ENCODE peak calls at places on chromosomes 5 and 9, in nine cellular contexts. One of them, this sample, is unnamed.

GRCh38 chr9:105059260-105059659 is 131.3 kb upstream of the ABCA1 start:
- DNase-seq in activated naive CD8-positive, alpha-beta T cell treated with anti-CD3 and anti-CD28 coated beads, Interleukin-2, amount 50 U/mL, for 16 hours: no peak
- DNase-seq in germinal center: no peak
- DNase-seq in stimulated activated CD4-positive, alpha-beta T cell treated with anti-CD3 and anti-CD28 coated beads, Interleukin-4, amount 100 ng/mL, for 1 hour: no peak
- DNase-seq in neural crest cell: no peak
- DNase-seq in RCC 7860: no peak
- DNase-seq in skeletal muscle cell: no peak
- DNase-seq in AG08395: no peak
- DNase-seq in heart right ventricle: no peak
- DNase-seq in this sample: no peak

GRCh38 chr9:113650207-113651131 is 186.9 kb downstream of the RGS3 start:
- DNase-seq in stimulated activated CD4-positive, alpha-beta T cell treated with anti-CD3 and anti-CD28 coated beads, Interleukin-4, amount 100 ng/mL, for 1 hour: no peak
- DNase-seq in neural crest cell: no peak
- DNase-seq in RCC 7860: peak
- DNase-seq in germinal center: no peak
- DNase-seq in AG08395: peak
- DNase-seq in skeletal muscle cell: no peak
- DNase-seq in heart right ventricle: no peak
- DNase-seq in activated naive CD8-positive, alpha-beta T cell treated with anti-CD3 and anti-CD28 coated beads, Interleukin-2, amount 50 U/mL, for 16 hours: no peak
- DNase-seq in this sample: no peak

GRCh38 chr5:146890733-146891440 is 12.3 kb upstream of the PPP2R2B start:
- DNase-seq in RCC 7860: no peak
- DNase-seq in germinal center: no peak
- DNase-seq in activated naive CD8-positive, alpha-beta T cell treated with anti-CD3 and anti-CD28 coated beads, Interleukin-2, amount 50 U/mL, for 16 hours: no peak
- DNase-seq in skeletal muscle cell: no peak
- DNase-seq in neural crest cell: no peak
- DNase-seq in heart right ventricle: no peak
- DNase-seq in AG08395: no peak
- DNase-seq in stimulated activated CD4-positive, alpha-beta T cell treated with anti-CD3 and anti-CD28 coated beads, Interleukin-4, amount 100 ng/mL, for 1 hour: no peak
- DNase-seq in this sample: no peak

GRCh38 chr9:91954841-91955471 is 4.9 kb upstream of the ROR2 start:
- DNase-seq in skeletal muscle cell: peak
- DNase-seq in RCC 7860: peak
- DNase-seq in AG08395: peak
- DNase-seq in germinal center: peak
- DNase-seq in neural crest cell: peak
- DNase-seq in stimulated activated CD4-positive, alpha-beta T cell treated with anti-CD3 and anti-CD28 coated beads, Interleukin-4, amount 100 ng/mL, for 1 hour: no peak
- DNase-seq in activated naive CD8-positive, alpha-beta T cell treated with anti-CD3 and anti-CD28 coated beads, Interleukin-2, amount 50 U/mL, for 16 hours: no peak
- DNase-seq in heart right ventricle: no peak
- DNase-seq in this sample: no peak

GRCh38 chr5:85604378-85604777 is 1013.4 kb upstream of the COX7C start:
- DNase-seq in activated naive CD8-positive, alpha-beta T cell treated with anti-CD3 and anti-CD28 coated beads, Interleukin-2, amount 50 U/mL, for 16 hours: no peak
- DNase-seq in RCC 7860: no peak
- DNase-seq in neural crest cell: no peak
- DNase-seq in AG08395: no peak
- DNase-seq in skeletal muscle cell: no peak
- DNase-seq in germinal center: no peak
- DNase-seq in stimulated activated CD4-positive, alpha-beta T cell treated with anti-CD3 and anti-CD28 coated beads, Interleukin-4, amount 100 ng/mL, for 1 hour: no peak
- DNase-seq in heart right ventricle: no peak
- DNase-seq in this sample: no peak

GRCh38 chr5:74034738-74035137 is 408.7 kb downstream of the ARHGEF28 start:
- DNase-seq in skeletal muscle cell: peak
- DNase-seq in activated naive CD8-positive, alpha-beta T cell treated with anti-CD3 and anti-CD28 coated beads, Interleukin-2, amount 50 U/mL, for 16 hours: no peak
- DNase-seq in germinal center: no peak
- DNase-seq in stimulated activated CD4-positive, alpha-beta T cell treated with anti-CD3 and anti-CD28 coated beads, Interleukin-4, amount 100 ng/mL, for 1 hour: no peak
- DNase-seq in heart right ventricle: no peak
- DNase-seq in RCC 7860: peak
- DNase-seq in neural crest cell: no peak
- DNase-seq in AG08395: peak
- DNase-seq in this sample: no peak

GRCh38 chr5:24177821-24178220 is 467.0 kb downstream of the CDH10 start:
- DNase-seq in activated naive CD8-positive, alpha-beta T cell treated with anti-CD3 and anti-CD28 coated beads, Interleukin-2, amount 50 U/mL, for 16 hours: no peak
- DNase-seq in skeletal muscle cell: no peak
- DNase-seq in AG08395: no peak
- DNase-seq in stimulated activated CD4-positive, alpha-beta T cell treated with anti-CD3 and anti-CD28 coated beads, Interleukin-4, amount 100 ng/mL, for 1 hour: no peak
- DNase-seq in heart right ventricle: no peak
- DNase-seq in neural crest cell: no peak
- DNase-seq in RCC 7860: no peak
- DNase-seq in germinal center: no peak
- DNase-seq in this sample: no peak

GRCh38 chr9:76873056-76873792 is 32.7 kb downstream of the PRUNE2 start:
- DNase-seq in neural crest cell: peak
- DNase-seq in skeletal muscle cell: peak
- DNase-seq in heart right ventricle: no peak
- DNase-seq in germinal center: no peak
- DNase-seq in RCC 7860: no peak
- DNase-seq in activated naive CD8-positive, alpha-beta T cell treated with anti-CD3 and anti-CD28 coated beads, Interleukin-2, amount 50 U/mL, for 16 hours: no peak
- DNase-seq in stimulated activated CD4-positive, alpha-beta T cell treated with anti-CD3 and anti-CD28 coated beads, Interleukin-4, amount 100 ng/mL, for 1 hour: no peak
- DNase-seq in AG08395: no peak
- DNase-seq in this sample: no peak

GRCh38 chr5:72752909-72753308 is 63.6 kb upstream of the TNPO1 start:
- DNase-seq in AG08395: no peak
- DNase-seq in germinal center: no peak
- DNase-seq in activated naive CD8-positive, alpha-beta T cell treated with anti-CD3 and anti-CD28 coated beads, Interleukin-2, amount 50 U/mL, for 16 hours: no peak
- DNase-seq in stimulated activated CD4-positive, alpha-beta T cell treated with anti-CD3 and anti-CD28 coated beads, Interleukin-4, amount 100 ng/mL, for 1 hour: no peak
- DNase-seq in skeletal muscle cell: no peak
- DNase-seq in neural crest cell: no peak
- DNase-seq in RCC 7860: no peak
- DNase-seq in heart right ventricle: no peak
- DNase-seq in this sample: no peak

GRCh38 chr9:72025956-72026355 is 34.5 kb downstream of the C9orf57 start:
- DNase-seq in skeletal muscle cell: no peak
- DNase-seq in RCC 7860: no peak
- DNase-seq in activated naive CD8-positive, alpha-beta T cell treated with anti-CD3 and anti-CD28 coated beads, Interleukin-2, amount 50 U/mL, for 16 hours: no peak
- DNase-seq in germinal center: no peak
- DNase-seq in AG08395: no peak
- DNase-seq in stimulated activated CD4-positive, alpha-beta T cell treated with anti-CD3 and anti-CD28 coated beads, Interleukin-4, amount 100 ng/mL, for 1 hour: no peak
- DNase-seq in neural crest cell: no peak
- DNase-seq in heart right ventricle: no peak
- DNase-seq in this sample: no peak

This sample was measured in left lung.